ENCODE peak calls at places on chromosomes 12 and 14, in ten cellular contexts. One of them, this sample, is unnamed. For H3K27me3, the result is how much of the 10 kb centered on the place peaks cover.

GRCh38 chr12:78871566-78871965 is 7.0 kb downstream of the SYT1 start:
- DNase-seq in psoas muscle: no peak
- DNase-seq in dorsolateral prefrontal cortex: no peak
- DNase-seq in heart left ventricle: no peak
- DNase-seq in lower lobe of right lung: no peak
- DNase-seq in GM06990: no peak
- DNase-seq in H9: no peak
- DNase-seq in keratinocyte: no peak
- DNase-seq in hepatocyte: no peak
- DNase-seq in uterus: no peak
- DNase-seq in this sample: no peak

GRCh38 chr12:15963271-15963670 is 52.1 kb downstream of the DERA start:
- DNase-seq in H9: no peak
- DNase-seq in lower lobe of right lung: no peak
- DNase-seq in uterus: no peak
- DNase-seq in dorsolateral prefrontal cortex: no peak
- DNase-seq in psoas muscle: no peak
- DNase-seq in heart left ventricle: no peak
- DNase-seq in hepatocyte: no peak
- DNase-seq in GM06990: no peak
- DNase-seq in keratinocyte: peak
- DNase-seq in this sample: peak

GRCh38 chr12:129310346-129310745 is 457.1 kb downstream of the GLT1D1 start:
- DNase-seq in GM06990: no peak
- DNase-seq in heart left ventricle: no peak
- DNase-seq in uterus: no peak
- DNase-seq in H9: no peak
- DNase-seq in dorsolateral prefrontal cortex: no peak
- DNase-seq in lower lobe of right lung: no peak
- DNase-seq in hepatocyte: no peak
- DNase-seq in psoas muscle: no peak
- DNase-seq in keratinocyte: no peak
- DNase-seq in this sample: no peak

GRCh38 chr14:94380225-94381148 is 7.9 kb downstream of the SERPINA1 start:
- DNase-seq in GM06990: no peak
- DNase-seq in hepatocyte: no peak
- DNase-seq in H9: no peak
- DNase-seq in keratinocyte: no peak
- DNase-seq in lower lobe of right lung: no peak
- DNase-seq in uterus: no peak
- DNase-seq in psoas muscle: no peak
- DNase-seq in heart left ventricle: no peak
- DNase-seq in dorsolateral prefrontal cortex: no peak
- DNase-seq in this sample: no peak

GRCh38 chr12:58750484-58750883 is 169.8 kb downstream of the LRIG3 start:
- DNase-seq in lower lobe of right lung: no peak
- DNase-seq in heart left ventricle: no peak
- DNase-seq in keratinocyte: peak
- DNase-seq in psoas muscle: no peak
- DNase-seq in H9: no peak
- DNase-seq in GM06990: no peak
- DNase-seq in hepatocyte: no peak
- DNase-seq in uterus: no peak
- DNase-seq in dorsolateral prefrontal cortex: no peak
- DNase-seq in this sample: no peak

GRCh38 chr14:102754370-102755262 is 22.6 kb upstream of the TRAF3 start:
- DNase-seq in H9: no peak
- DNase-seq in keratinocyte: no peak
- DNase-seq in psoas muscle: no peak
- DNase-seq in GM06990: peak
- DNase-seq in dorsolateral prefrontal cortex: no peak
- DNase-seq in hepatocyte: no peak
- DNase-seq in uterus: no peak
- DNase-seq in lower lobe of right lung: no peak
- DNase-seq in heart left ventricle: no peak
- DNase-seq in this sample: no peak

GRCh38 chr14:35365130-35366047 is 39.2 kb downstream of the NFKBIA start:
- DNase-seq in GM06990: no peak
- DNase-seq in psoas muscle: peak
- DNase-seq in keratinocyte: no peak
- DNase-seq in heart left ventricle: peak
- DNase-seq in dorsolateral prefrontal cortex: peak
- DNase-seq in hepatocyte: peak
- DNase-seq in uterus: peak
- DNase-seq in lower lobe of right lung: peak
- DNase-seq in H9: no peak
- DNase-seq in this sample: peak

GRCh38 chr12:69821441-69822204 is 3.4 kb upstream of the MYRFL start:
- DNase-seq in uterus: no peak
- DNase-seq in keratinocyte: peak
- DNase-seq in heart left ventricle: no peak
- DNase-seq in lower lobe of right lung: no peak
- DNase-seq in GM06990: no peak
- DNase-seq in dorsolateral prefrontal cortex: no peak
- DNase-seq in H9: no peak
- DNase-seq in hepatocyte: no peak
- DNase-seq in psoas muscle: no peak
- DNase-seq in this sample: peak

DNA sequence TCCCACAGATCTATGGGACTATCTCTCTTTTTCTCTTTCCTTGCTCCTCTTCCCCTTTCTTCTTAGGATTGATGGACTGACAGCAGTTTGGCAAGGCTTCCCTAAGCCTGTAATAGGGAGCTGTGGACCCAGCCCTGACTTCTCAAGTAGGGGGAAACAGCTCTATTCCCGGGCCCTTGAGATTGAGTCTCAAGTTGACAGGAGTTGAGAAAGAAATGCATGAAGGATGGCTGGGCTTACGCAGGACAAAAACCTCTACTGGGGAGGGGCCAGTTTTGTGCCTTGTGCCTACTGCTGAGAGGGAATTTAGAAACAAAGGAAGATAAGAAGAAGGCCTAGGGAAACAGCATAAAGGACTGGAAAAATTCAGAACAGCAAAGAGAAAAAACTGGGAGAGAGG is 60.3 kb downstream of the SMUG1 start:
- DNase-seq in lower lobe of right lung: no peak
- DNase-seq in keratinocyte: no peak
- DNase-seq in psoas muscle: no peak
- DNase-seq in dorsolateral prefrontal cortex: no peak
- DNase-seq in heart left ventricle: no peak
- DNase-seq in GM06990: no peak
- DNase-seq in H9: no peak
- DNase-seq in uterus: no peak
- DNase-seq in hepatocyte: no peak
- DNase-seq in this sample: no peak
- H3K27me3 ChIP-seq in lower lobe of right lung: under half
- H3K27me3 ChIP-seq in keratinocyte: under half
- H3K27me3 ChIP-seq in psoas muscle: under half
- H3K27me3 ChIP-seq in dorsolateral prefrontal cortex: under half
- H3K27me3 ChIP-seq in heart left ventricle: half or more
- H3K27me3 ChIP-seq in GM06990: under half
- H3K27me3 ChIP-seq in H9: half or more
- H3K27me3 ChIP-seq in uterus: under half
- H3K27me3 ChIP-seq in hepatocyte: under half
- H3K27me3 ChIP-seq in this sample: half or more

DNA sequence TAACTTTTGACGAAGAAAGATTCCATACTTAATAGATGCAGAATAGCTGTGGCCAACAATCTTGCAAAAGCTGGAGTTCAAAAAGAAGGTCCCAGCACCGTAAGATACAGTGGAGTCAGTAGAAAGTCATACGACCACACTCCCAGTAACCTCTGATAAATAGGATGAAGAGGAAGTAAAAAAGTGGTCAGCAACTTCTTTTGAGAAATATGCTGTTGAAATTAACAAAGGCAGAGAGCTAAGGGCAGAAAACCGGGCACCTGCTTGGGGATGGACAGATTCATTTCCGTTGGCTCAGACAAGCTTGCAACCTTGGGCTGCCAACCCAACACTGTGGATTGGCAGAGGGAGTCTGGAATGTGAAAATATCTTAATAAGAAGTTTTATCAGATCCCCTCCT is 40.0 kb downstream of the BTG1 start:
- DNase-seq in lower lobe of right lung: no peak
- DNase-seq in hepatocyte: no peak
- DNase-seq in uterus: no peak
- DNase-seq in H9: no peak
- DNase-seq in psoas muscle: no peak
- DNase-seq in heart left ventricle: no peak
- DNase-seq in dorsolateral prefrontal cortex: no peak
- DNase-seq in keratinocyte: no peak
- DNase-seq in GM06990: no peak
- DNase-seq in this sample: no peak
- H3K27me3 ChIP-seq in lower lobe of right lung: under half
- H3K27me3 ChIP-seq in hepatocyte: under half
- H3K27me3 ChIP-seq in uterus: under half
- H3K27me3 ChIP-seq in H9: under half
- H3K27me3 ChIP-seq in psoas muscle: under half
- H3K27me3 ChIP-seq in heart left ventricle: under half
- H3K27me3 ChIP-seq in dorsolateral prefrontal cortex: under half
- H3K27me3 ChIP-seq in keratinocyte: under half
- H3K27me3 ChIP-seq in GM06990: under half
- H3K27me3 ChIP-seq in this sample: under half

GRCh38 chr14:26385302-26385701 is 212.5 kb downstream of the NOVA1 start:
- DNase-seq in lower lobe of right lung: no peak
- DNase-seq in H9: no peak
- DNase-seq in uterus: no peak
- DNase-seq in hepatocyte: no peak
- DNase-seq in heart left ventricle: no peak
- DNase-seq in dorsolateral prefrontal cortex: no peak
- DNase-seq in GM06990: no peak
- DNase-seq in psoas muscle: no peak
- DNase-seq in keratinocyte: no peak
- DNase-seq in this sample: no peak

GRCh38 chr14:26381405-26381804 is 216.4 kb downstream of the NOVA1 start:
- DNase-seq in keratinocyte: no peak
- DNase-seq in dorsolateral prefrontal cortex: no peak
- DNase-seq in heart left ventricle: no peak
- DNase-seq in hepatocyte: no peak
- DNase-seq in uterus: no peak
- DNase-seq in GM06990: no peak
- DNase-seq in lower lobe of right lung: no peak
- DNase-seq in psoas muscle: no peak
- DNase-seq in H9: no peak
- DNase-seq in this sample: no peak

GRCh38 chr14:26379951-26380350 is 217.9 kb downstream of the NOVA1 start:
- DNase-seq in heart left ventricle: no peak
- DNase-seq in GM06990: no peak
- DNase-seq in lower lobe of right lung: no peak
- DNase-seq in keratinocyte: no peak
- DNase-seq in hepatocyte: no peak
- DNase-seq in uterus: no peak
- DNase-seq in psoas muscle: no peak
- DNase-seq in H9: no peak
- DNase-seq in dorsolateral prefrontal cortex: no peak
- DNase-seq in this sample: no peak

GRCh38 chr14:26380616-26381015 is 217.2 kb downstream of the NOVA1 start:
- DNase-seq in uterus: no peak
- DNase-seq in H9: no peak
- DNase-seq in keratinocyte: no peak
- DNase-seq in dorsolateral prefrontal cortex: no peak
- DNase-seq in hepatocyte: no peak
- DNase-seq in lower lobe of right lung: no peak
- DNase-seq in psoas muscle: no peak
- DNase-seq in GM06990: no peak
- DNase-seq in heart left ventricle: no peak
- DNase-seq in this sample: no peak

DNA sequence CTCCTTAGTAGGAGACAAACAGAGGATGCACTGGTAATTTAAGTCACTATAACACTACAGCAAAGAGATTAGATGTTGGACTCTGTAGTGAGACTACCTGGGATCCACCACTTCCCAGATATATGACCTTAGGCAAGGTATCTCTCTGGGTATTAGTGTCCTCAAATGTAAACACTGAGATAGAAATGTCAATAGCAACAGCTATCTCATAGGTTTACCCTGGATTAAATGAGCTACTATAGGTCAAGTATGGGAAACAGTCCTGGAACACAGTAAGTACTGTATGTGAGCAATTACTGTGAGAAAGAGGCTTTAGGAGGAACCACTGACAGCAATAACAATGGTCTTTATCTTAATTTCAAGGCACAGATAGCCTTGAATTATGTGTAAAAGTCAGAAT is 214.5 kb downstream of the NOVA1 start:
- DNase-seq in lower lobe of right lung: no peak
- DNase-seq in GM06990: no peak
- DNase-seq in dorsolateral prefrontal cortex: no peak
- DNase-seq in hepatocyte: no peak
- DNase-seq in keratinocyte: no peak
- DNase-seq in H9: no peak
- DNase-seq in heart left ventricle: no peak
- DNase-seq in uterus: no peak
- DNase-seq in psoas muscle: no peak
- DNase-seq in this sample: no peak
- H3K27me3 ChIP-seq in lower lobe of right lung: under half
- H3K27me3 ChIP-seq in GM06990: under half
- H3K27me3 ChIP-seq in dorsolateral prefrontal cortex: under half
- H3K27me3 ChIP-seq in hepatocyte: under half
- H3K27me3 ChIP-seq in keratinocyte: under half
- H3K27me3 ChIP-seq in H9: under half
- H3K27me3 ChIP-seq in heart left ventricle: under half
- H3K27me3 ChIP-seq in uterus: under half
- H3K27me3 ChIP-seq in psoas muscle: under half
- H3K27me3 ChIP-seq in this sample: under half

GRCh38 chr12:57617942-57618341 is 6.7 kb downstream of the ARHGEF25 start:
- DNase-seq in dorsolateral prefrontal cortex: no peak
- DNase-seq in hepatocyte: no peak
- DNase-seq in lower lobe of right lung: no peak
- DNase-seq in uterus: no peak
- DNase-seq in GM06990: no peak
- DNase-seq in keratinocyte: no peak
- DNase-seq in H9: no peak
- DNase-seq in heart left ventricle: peak
- DNase-seq in psoas muscle: no peak
- DNase-seq in this sample: no peak

GRCh38 chr12:57620936-57621496 is 9.8 kb downstream of the ARHGEF25 start:
- DNase-seq in hepatocyte: no peak
- DNase-seq in H9: no peak
- DNase-seq in keratinocyte: no peak
- DNase-seq in uterus: no peak
- DNase-seq in GM06990: no peak
- DNase-seq in dorsolateral prefrontal cortex: no peak
- DNase-seq in psoas muscle: peak
- DNase-seq in heart left ventricle: no peak
- DNase-seq in lower lobe of right lung: no peak
- DNase-seq in this sample: no peak

GRCh38 chr12:57619434-57620244 is 8.4 kb downstream of the ARHGEF25 start:
- DNase-seq in GM06990: no peak
- DNase-seq in heart left ventricle: peak
- DNase-seq in dorsolateral prefrontal cortex: no peak
- DNase-seq in H9: peak
- DNase-seq in lower lobe of right lung: no peak
- DNase-seq in hepatocyte: peak
- DNase-seq in keratinocyte: no peak
- DNase-seq in uterus: no peak
- DNase-seq in psoas muscle: peak
- DNase-seq in this sample: no peak

GRCh38 chr12:57620245-57620935 is 9.2 kb downstream of the ARHGEF25 start:
- DNase-seq in heart left ventricle: no peak
- DNase-seq in psoas muscle: no peak
- DNase-seq in hepatocyte: no peak
- DNase-seq in GM06990: no peak
- DNase-seq in keratinocyte: no peak
- DNase-seq in dorsolateral prefrontal cortex: no peak
- DNase-seq in lower lobe of right lung: no peak
- DNase-seq in uterus: no peak
- DNase-seq in H9: no peak
- DNase-seq in this sample: no peak

DNA sequence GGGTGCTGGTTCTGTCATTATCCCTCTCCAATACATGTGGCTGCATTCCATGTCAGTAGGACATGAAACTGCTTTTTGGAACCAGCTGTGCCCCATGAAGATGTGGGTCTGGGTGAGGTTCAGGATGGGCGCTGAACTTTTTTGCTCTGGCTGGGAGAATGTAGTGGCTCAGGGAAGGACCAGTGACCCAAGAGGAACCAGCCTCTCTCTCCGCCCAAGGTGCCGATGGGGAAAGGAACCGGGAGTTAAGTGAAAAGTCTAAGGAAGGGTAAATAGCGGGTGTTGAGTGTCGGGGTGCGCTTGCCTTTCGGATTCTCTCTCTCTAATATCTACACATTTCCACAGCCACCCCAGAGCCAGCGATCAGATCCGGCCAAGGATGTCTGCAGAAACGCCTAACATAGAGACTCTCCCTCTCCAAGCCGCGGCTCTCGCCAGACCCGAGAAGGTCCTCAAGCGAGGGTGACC is 7.8 kb downstream of the ARHGEF25 start:
- DNase-seq in uterus: no peak
- DNase-seq in hepatocyte: no peak
- DNase-seq in heart left ventricle: no peak
- DNase-seq in GM06990: no peak
- DNase-seq in H9: no peak
- DNase-seq in dorsolateral prefrontal cortex: no peak
- DNase-seq in keratinocyte: no peak
- DNase-seq in lower lobe of right lung: no peak
- DNase-seq in psoas muscle: no peak
- DNase-seq in this sample: no peak
- H3K27me3 ChIP-seq in uterus: under half
- H3K27me3 ChIP-seq in hepatocyte: half or more
- H3K27me3 ChIP-seq in heart left ventricle: half or more
- H3K27me3 ChIP-seq in GM06990: under half
- H3K27me3 ChIP-seq in H9: half or more
- H3K27me3 ChIP-seq in dorsolateral prefrontal cortex: under half
- H3K27me3 ChIP-seq in keratinocyte: half or more
- H3K27me3 ChIP-seq in lower lobe of right lung: half or more
- H3K27me3 ChIP-seq in psoas muscle: half or more
- H3K27me3 ChIP-seq in this sample: half or more

This sample was measured in endothelial cell of umbilical vein.